ENCODE peak calls at places on chromosomes 4 and X, in six cellular contexts. O is mesendoderm, F is H9, H is neuronal stem cell, U is H1, Z is mesenchymal stem cell. R is an unnamed sample.

GRCh38 chr4:81499840-81500239 is 28.1 kb upstream of the RASGEF1B start:
- DNase-seq in O (peak), F (no peak), H (peak), U (no peak), Z (no peak), R (no peak)

GRCh38 chr4:138562544-138562961 is 320.4 kb upstream of the SLC7A11 start:
- DNase-seq in O (no peak), F (no peak), H (no peak), U (no peak), Z (peak), R (peak)

GRCh38 chr4:8911311-8912088 is 39.9 kb upstream of the HMX1 start:
- DNase-seq in O (no peak), F (peak), H (no peak), U (peak), Z (no peak), R (no peak)

GRCh38 chr4:117064297-117064696 is 21.1 kb downstream of the TRAM1L1 start:
- DNase-seq in O (no peak), F (no peak), H (no peak), U (no peak), Z (no peak), R (peak)

GRCh38 chr4:37415845-37416369 is 171.4 kb downstream of the NWD2 start:
- DNase-seq in O (peak), F (peak), H (no peak), U (no peak), Z (no peak), R (no peak)

GRCh38 chr4:108796173-108796572 is 33.3 kb upstream of the ETNPPL start:
- DNase-seq in O (no peak), F (no peak), H (no peak), U (no peak), Z (peak), R (no peak)

GRCh38 chr4:62531731-62532130 is 1331.6 kb downstream of the ADGRL3 start:
- DNase-seq in O (peak), F (peak), H (no peak), U (no peak), Z (no peak), R (no peak)

GRCh38 chr4:41409095-41409494 is 128.9 kb upstream of the LIMCH1 start:
- DNase-seq in O (no peak), F (no peak), H (no peak), U (no peak), Z (no peak), R (no peak)

GRCh38 chrX:40333344-40333743 is 235.6 kb upstream of the BCOR start:
- DNase-seq in O (no peak), F (no peak), H (no peak), U (no peak), Z (no peak), R (no peak)

GRCh38 chr4:115165503-115165902 is 52.1 kb upstream of the NDST4 start:
- DNase-seq in O (no peak), F (no peak), H (no peak), U (no peak), Z (peak), R (no peak)

GRCh38 chr4:108979754-108980153 is 216.9 kb upstream of the ETNPPL start:
- DNase-seq in O (no peak), F (no peak), H (no peak), U (no peak), Z (no peak), R (no peak)

GRCh38 chrX:47515941-47516649 is 33.1 kb upstream of the ZNF41 start:
- DNase-seq in O (peak), F (no peak), H (no peak), U (no peak), Z (peak), R (peak)

GRCh38 chr4:82371398-82371972 is 2.3 kb downstream of the HNRNPD start:
- DNase-seq in O (no peak), F (no peak), H (no peak), U (no peak), Z (peak), R (peak)

GRCh38 chr4:2928242-2929155 is 34.7 kb downstream of the NOP14 start:
- DNase-seq in O (no peak), F (peak), H (no peak), U (no peak), Z (no peak), R (no peak)

GRCh38 chr4:6834867-6835266 is 52.3 kb downstream of the KIAA0232 start:
- DNase-seq in O (peak), F (no peak), H (no peak), U (no peak), Z (peak), R (peak)

GRCh38 chr4:87851955-87852354 is 19.2 kb downstream of the MEPE start:
- DNase-seq in O (no peak), F (no peak), H (no peak), U (no peak), Z (no peak), R (no peak)

GRCh38 chr4:67750691-67751090 is 3.5 kb downstream of the GNRHR start:
- DNase-seq in O (no peak), F (no peak), H (no peak), U (no peak), Z (no peak), R (no peak)

GRCh38 chr4:182318256-182318655 is 75.1 kb downstream of the TENM3 start:
- DNase-seq in O (no peak), F (no peak), H (no peak), U (no peak), Z (no peak), R (peak)

GRCh38 chr4:158094413-158095110 is 78.3 kb downstream of the GASK1B start:
- DNase-seq in O (peak), F (no peak), H (no peak), U (no peak), Z (no peak), R (peak)

GRCh38 chr4:70518716-70519115 is 347 bp downstream of the AMTN start:
- DNase-seq in O (no peak), F (no peak), H (no peak), U (no peak), Z (no peak), R (no peak)

GRCh38 chr4:152458801-152459302 is 77.0 kb downstream of the FBXW7 start:
- DNase-seq in O (no peak), F (no peak), H (no peak), U (no peak), Z (peak), R (peak)

GRCh38 chrX:41558531-41558930 is 111.4 kb downstream of the NYX start:
- DNase-seq in O (no peak), F (no peak), H (no peak), U (no peak), Z (peak), R (peak)

GRCh38 chrX:85611926-85612325 is 232.5 kb upstream of the POF1B start:
- DNase-seq in O (no peak), F (no peak), H (no peak), U (no peak), Z (peak), R (peak)

GRCh38 chr4:139740531-139741041 is 75.0 kb downstream of the MGST2 start:
- DNase-seq in O (peak), F (no peak), H (no peak), U (peak), Z (peak), R (peak)

GRCh38 chr4:99722006-99722405 is 64.4 kb upstream of the C4orf54 start:
- DNase-seq in O (no peak), F (no peak), H (no peak), U (no peak), Z (no peak), R (no peak)

GRCh38 chr4:7434766-7435150 is at the start of gene PSAPL1:
- DNase-seq in O (peak), F (peak), H (no peak), U (no peak), Z (peak), R (peak)

GRCh38 chrX:13165266-13165665 is 120.8 kb upstream of the FAM9C start:
- DNase-seq in O (no peak), F (no peak), H (no peak), U (no peak), Z (no peak), R (no peak)

GRCh38 chrX:85627363-85627762 is 247.9 kb upstream of the POF1B start:
- DNase-seq in O (peak), F (no peak), H (no peak), U (no peak), Z (no peak), R (peak)

GRCh38 chr4:83535520-83535944 is 376 bp upstream of the GPAT3 start:
- DNase-seq in O (peak), F (peak), H (peak), U (peak), Z (peak), R (peak)

GRCh38 chrX:118855681-118856310 is 32.2 kb downstream of the ZCCHC12 start:
- DNase-seq in O (no peak), F (no peak), H (no peak), U (no peak), Z (no peak), R (no peak)

GRCh38 chr4:16256343-16256742 is 30.1 kb upstream of the TAPT1 start:
- DNase-seq in O (no peak), F (no peak), H (no peak), U (no peak), Z (no peak), R (no peak)

GRCh38 chrX:374566-374965 is 12.1 kb downstream of the PPP2R3B start:
- DNase-seq in O (no peak), F (no peak), H (no peak), U (no peak), Z (peak), R (peak)

GRCh38 chr4:72860766-72861165 is 208.8 kb downstream of the COX18 start:
- DNase-seq in O (no peak), F (no peak), H (no peak), U (no peak), Z (peak), R (no peak)

GRCh38 chr4:72858328-72858727 is 211.2 kb downstream of the COX18 start:
- DNase-seq in O (no peak), F (no peak), H (no peak), U (no peak), Z (peak), R (peak)

GRCh38 chr4:72857216-72857615 is 212.3 kb downstream of the COX18 start:
- DNase-seq in O (no peak), F (no peak), H (no peak), U (no peak), Z (no peak), R (no peak)

GRCh38 chr4:72857787-72858186 is 211.7 kb downstream of the COX18 start:
- DNase-seq in O (no peak), F (no peak), H (no peak), U (no peak), Z (no peak), R (no peak)
- H2BK15ac ChIP-seq in O (no peak), F (no peak), H (no peak), U (no peak), Z (no peak), R (no peak)

DNA sequence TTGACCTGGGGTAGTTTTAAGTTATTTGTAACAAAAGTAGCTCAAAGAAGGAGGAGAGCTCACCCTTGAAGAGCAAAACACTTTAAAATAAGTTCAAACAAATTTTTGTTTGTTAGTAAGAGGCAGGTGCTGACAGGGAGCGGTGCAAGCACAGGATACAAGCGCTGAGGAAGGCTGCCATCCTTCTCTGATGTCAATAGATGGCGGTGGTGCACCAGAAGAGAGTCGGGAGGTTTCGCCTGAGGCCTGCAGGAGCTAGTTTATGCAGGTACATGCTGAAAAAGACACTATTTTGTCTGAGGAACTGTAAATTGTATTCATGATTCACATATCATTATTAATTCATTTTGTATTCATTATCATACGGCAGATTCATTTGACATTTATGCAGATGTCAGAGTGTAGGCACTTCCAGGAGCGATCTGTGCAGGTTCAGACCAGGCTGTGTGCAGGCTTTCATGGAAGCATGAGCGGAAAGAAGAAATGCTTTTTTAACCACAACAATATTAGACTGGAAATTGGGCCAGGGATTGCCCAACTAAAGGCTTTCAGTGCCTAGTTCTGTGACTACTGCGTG is 823.9 kb downstream of the STIM2 start:
- DNase-seq in O (peak), F (peak), H (peak), U (peak), Z (peak), R (peak)
- H2BK15ac ChIP-seq in O (no peak), F (no peak), H (no peak), U (no peak), Z (no peak), R (no peak)

GRCh38 chr4:55765070-55765469 is 54.5 kb upstream of the EXOC1L start:
- DNase-seq in O (no peak), F (no peak), H (no peak), U (no peak), Z (no peak), R (no peak)
- H2BK15ac ChIP-seq in O (no peak), F (no peak), H (no peak), U (no peak), Z (peak), R (no peak)

GRCh38 chr4:180669637-180670036 is 1573.6 kb upstream of the TENM3 start:
- DNase-seq in O (peak), F (no peak), H (no peak), U (no peak), Z (peak), R (peak)
- H2BK15ac ChIP-seq in O (no peak), F (no peak), H (no peak), U (no peak), Z (no peak), R (no peak)

DNA sequence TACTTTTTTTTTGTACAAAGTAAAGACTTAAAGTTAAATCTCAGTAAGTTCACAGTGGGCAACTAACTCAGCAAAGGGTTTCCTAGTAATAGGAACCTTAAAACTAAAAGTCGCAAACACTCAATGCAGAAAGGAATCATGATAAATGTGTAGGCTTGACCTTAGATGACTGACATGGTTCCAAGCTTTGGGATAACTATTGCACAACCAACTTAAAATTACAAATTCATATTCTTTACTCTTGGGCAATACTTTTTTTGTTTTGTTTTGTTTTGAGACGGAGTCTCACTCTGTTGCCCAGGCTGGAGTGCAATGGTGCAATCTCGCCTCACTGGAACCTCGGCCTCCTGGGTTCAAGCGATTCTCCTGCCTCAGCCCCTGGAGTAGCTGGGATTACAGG is 8.2 kb downstream of the ELOVL6 start:
- DNase-seq in O (no peak), F (no peak), H (no peak), U (no peak), Z (no peak), R (no peak)
- H2BK15ac ChIP-seq in O (no peak), F (no peak), H (no peak), U (no peak), Z (no peak), R (no peak)

GRCh38 chrX:100356497-100356896 is 53.6 kb downstream of the PCDH19 start:
- DNase-seq in O (no peak), F (no peak), H (no peak), U (no peak), Z (no peak), R (no peak)
- H2BK15ac ChIP-seq in O (no peak), F (no peak), H (no peak), U (no peak), Z (no peak), R (no peak)

DNA sequence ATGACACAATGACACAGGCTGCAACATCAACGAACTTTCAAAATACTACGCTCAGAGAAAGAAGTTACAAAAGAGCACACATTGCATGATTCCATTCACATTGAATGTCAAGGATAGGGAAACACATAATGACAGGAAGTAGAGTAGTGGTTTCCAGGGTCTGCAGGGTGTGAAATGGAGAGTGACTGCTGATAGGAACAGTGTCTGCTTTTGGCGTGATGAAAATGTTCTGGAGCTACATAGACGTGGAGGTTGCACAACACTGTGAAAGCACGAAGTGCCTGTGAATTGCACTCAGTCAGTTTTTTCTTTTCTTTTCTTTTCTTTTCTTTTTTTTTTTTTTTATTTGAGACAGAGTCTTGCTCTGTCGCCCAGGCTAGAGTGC is 6.2 kb upstream of the ARSD start:
- DNase-seq in O (no peak), F (no peak), H (no peak), U (no peak), Z (peak), R (no peak)
- H2BK15ac ChIP-seq in O (no peak), F (no peak), H (no peak), U (no peak), Z (no peak), R (no peak)

GRCh38 chr4:105273230-105273629 is 126.6 kb downstream of the TET2 start:
- DNase-seq in O (no peak), F (no peak), H (no peak), U (no peak), Z (no peak), R (no peak)
- H2BK15ac ChIP-seq in O (no peak), F (no peak), H (no peak), U (no peak), Z (no peak), R (no peak)

DNA sequence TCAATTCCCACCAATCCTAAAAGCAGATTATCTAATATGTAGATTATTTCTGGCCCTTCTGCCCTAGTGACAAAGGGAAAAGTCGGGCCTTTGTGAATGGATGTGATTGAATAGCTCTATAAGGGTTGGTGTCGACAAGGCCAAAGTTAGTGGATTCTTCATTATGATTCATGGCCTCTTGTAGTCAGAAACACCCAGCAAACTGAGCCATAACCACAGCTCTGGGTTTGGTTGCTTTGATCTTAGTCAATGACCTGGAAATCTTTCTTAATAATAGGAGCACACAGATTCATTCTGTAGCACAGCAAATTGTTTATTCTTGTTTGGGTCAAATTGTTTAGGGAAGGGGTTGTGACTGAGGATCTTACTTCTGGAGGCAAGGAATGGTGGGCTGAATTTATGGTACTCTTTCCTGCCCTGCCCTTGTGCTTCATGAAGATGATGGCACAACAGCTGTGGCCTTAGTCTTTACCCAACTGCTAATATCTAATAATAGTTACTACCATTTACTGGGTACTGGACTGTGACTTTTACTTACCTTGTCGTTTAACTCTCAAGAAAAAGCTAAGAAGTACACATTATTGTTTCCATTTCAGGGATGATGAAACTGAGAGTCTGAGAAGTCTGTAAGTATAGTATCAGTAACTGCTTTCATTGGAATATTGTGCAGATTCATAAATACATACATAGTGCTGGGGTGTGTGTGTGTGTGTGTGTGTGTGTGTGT is 74.0 kb downstream of the AFF2 start:
- DNase-seq in O (no peak), F (no peak), H (no peak), U (no peak), Z (no peak), R (no peak)
- H2BK15ac ChIP-seq in O (no peak), F (no peak), H (no peak), U (no peak), Z (no peak), R (no peak)